ENCODE peak calls at places on chromosomes 13 and 19, in five cellular contexts. W, T, X, I and D are unnamed samples.

GRCh38 chr13:110305949-110306339 is 1.0 kb downstream of the COL4A1 start:
- DNase-seq in W (no peak), T (no peak), X (no peak), I (no peak), D (no peak)

GRCh38 chr19:2059422-2060201 is 8.6 kb upstream of the MKNK2 start:
- DNase-seq in W (no peak), T (peak), X (no peak), I (no peak), D (peak)

GRCh38 chr19:15249560-15249874 is 17.3 kb upstream of the EPHX3 start:
- DNase-seq in W (no peak), T (no peak), X (no peak), I (no peak), D (no peak)

GRCh38 chr13:30355405-30355741 is 48.0 kb upstream of the KATNAL1 start:
- DNase-seq in W (no peak), T (peak), X (no peak), I (peak), D (no peak)

GRCh38 chr13:61880576-61881283 is 465.1 kb upstream of the PCDH20 start:
- DNase-seq in W (no peak), T (peak), X (peak), I (no peak), D (no peak)

GRCh38 chr13:33740134-33740538 is 77.8 kb upstream of the RFC3 start:
- DNase-seq in W (no peak), T (no peak), X (no peak), I (no peak), D (no peak)

GRCh38 chr13:60062502-60062901 is 101.2 kb downstream of the DIAPH3 start:
- DNase-seq in W (no peak), T (no peak), X (no peak), I (no peak), D (no peak)

GRCh38 chr13:95607363-95607762 is 37.1 kb downstream of the DZIP1 start:
- DNase-seq in W (no peak), T (no peak), X (no peak), I (no peak), D (no peak)

GRCh38 chr19:2382530-2383222 is 22.6 kb downstream of the TMPRSS9 start:
- DNase-seq in W (no peak), T (no peak), X (no peak), I (no peak), D (no peak)

GRCh38 chr19:42857544-42857867 is 22.0 kb downstream of the PSG1 start:
- DNase-seq in W (no peak), T (no peak), X (no peak), I (no peak), D (no peak)

GRCh38 chr13:111964411-111965035 is 102.4 kb upstream of the SOX1 start:
- DNase-seq in W (no peak), T (no peak), X (no peak), I (no peak), D (no peak)
- H3K27ac ChIP-seq in W (no peak), T (no peak), X (no peak), I (no peak), D (no peak)

GRCh38 chr13:35474551-35474950 is 1.9 kb downstream of the MAB21L1 start:
- DNase-seq in W (no peak), T (no peak), X (no peak), I (no peak), D (no peak)

GRCh38 chr13:35478384-35479222 is 2.1 kb upstream of the MAB21L1 start:
- DNase-seq in W (no peak), T (no peak), X (no peak), I (no peak), D (no peak)

GRCh38 chr13:35475960-35476943 is at the start of gene MAB21L1:
- DNase-seq in W (no peak), T (peak), X (no peak), I (no peak), D (no peak)

GRCh38 chr13:35472308-35473008 is 4.0 kb downstream of the MAB21L1 start:
- DNase-seq in W (no peak), T (no peak), X (no peak), I (no peak), D (no peak)

DNA sequence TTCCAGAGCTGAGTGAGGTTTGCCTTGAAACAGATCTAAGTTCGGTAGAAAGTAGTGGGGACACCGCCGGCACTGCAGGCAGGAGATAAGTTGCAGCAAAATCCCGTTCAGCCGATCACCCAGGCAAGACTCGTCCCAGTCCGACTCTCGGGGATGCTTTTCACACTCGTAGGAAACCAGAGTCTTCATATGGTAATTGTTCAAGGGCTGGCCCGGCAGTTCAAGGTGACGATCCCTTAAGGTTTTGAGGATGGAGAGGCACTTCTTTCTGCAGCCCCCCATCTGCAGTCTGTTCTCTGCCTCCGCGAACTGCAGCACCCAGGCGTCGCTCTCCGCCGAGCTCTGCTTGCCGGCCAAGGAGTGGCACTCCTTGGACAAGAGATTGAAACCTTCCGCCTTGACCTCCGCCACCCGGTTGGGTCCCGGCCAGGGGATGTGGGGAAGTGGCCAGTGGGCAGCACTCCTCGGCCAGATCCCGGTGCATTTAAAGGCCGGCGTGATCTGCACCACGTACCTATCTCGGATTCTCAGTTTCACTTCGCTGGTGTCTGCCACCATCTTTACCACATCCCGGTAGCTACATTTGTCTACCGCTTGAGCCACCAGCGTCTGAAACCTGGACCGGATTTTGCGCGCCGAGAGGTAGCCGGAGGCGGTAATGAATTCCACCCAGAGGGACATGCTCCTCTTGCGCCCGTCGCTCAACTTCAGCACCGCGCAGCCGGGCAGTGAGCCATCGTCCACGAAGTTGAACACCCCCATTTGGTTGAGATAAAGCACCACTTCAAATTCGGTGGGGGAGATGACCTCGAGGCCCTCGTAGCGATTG is 1.1 kb downstream of the MAB21L1 start:
- DNase-seq in W (no peak), T (peak), X (no peak), I (no peak), D (no peak)
- H3K27ac ChIP-seq in W (peak), T (peak), X (no peak), I (no peak), D (no peak)

GRCh38 chr19:6719540-6719861 is 949 bp downstream of the C3 start:
- DNase-seq in W (no peak), T (no peak), X (no peak), I (no peak), D (no peak)
- H3K27ac ChIP-seq in W (peak), T (no peak), X (no peak), I (no peak), D (no peak)

GRCh38 chr19:10766049-10766623 is 48.3 kb downstream of the DNM2 start:
- DNase-seq in W (no peak), T (no peak), X (no peak), I (no peak), D (peak)
- H3K27ac ChIP-seq in W (no peak), T (peak), X (no peak), I (no peak), D (peak)

GRCh38 chr13:25167775-25168174 is 4.3 kb downstream of the AMER2 start:
- DNase-seq in W (no peak), T (no peak), X (no peak), I (no peak), D (no peak)

GRCh38 chr13:25169356-25169755 is 2.7 kb downstream of the AMER2 start:
- DNase-seq in W (no peak), T (no peak), X (no peak), I (no peak), D (no peak)

GRCh38 chr13:25168800-25169199 is 3.3 kb downstream of the AMER2 start:
- DNase-seq in W (no peak), T (no peak), X (no peak), I (no peak), D (no peak)

GRCh38 chr13:25165664-25166063 is 6.4 kb downstream of the AMER2 start:
- DNase-seq in W (no peak), T (no peak), X (no peak), I (no peak), D (no peak)

DNA sequence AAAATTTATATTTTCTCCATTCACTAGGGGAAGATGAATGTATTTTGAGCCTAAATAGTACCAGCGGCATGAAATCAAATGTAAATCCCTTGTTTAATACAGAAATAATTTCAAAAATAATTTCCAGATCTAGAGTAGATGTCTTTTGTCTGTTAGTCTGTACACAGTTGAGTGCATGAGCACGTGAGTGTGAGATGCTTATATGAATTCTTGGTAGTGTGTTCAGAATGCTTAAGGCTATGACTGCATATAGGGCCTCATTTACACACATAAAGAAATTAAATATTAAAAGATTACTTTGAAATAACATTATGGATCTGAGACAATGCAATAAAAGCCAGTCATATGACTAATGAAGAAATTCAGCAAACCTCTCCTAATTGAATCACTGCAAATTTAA is 4.7 kb downstream of the AMER2 start:
- DNase-seq in W (no peak), T (no peak), X (no peak), I (no peak), D (no peak)
- H3K27ac ChIP-seq in W (no peak), T (no peak), X (no peak), I (no peak), D (no peak)

DNA sequence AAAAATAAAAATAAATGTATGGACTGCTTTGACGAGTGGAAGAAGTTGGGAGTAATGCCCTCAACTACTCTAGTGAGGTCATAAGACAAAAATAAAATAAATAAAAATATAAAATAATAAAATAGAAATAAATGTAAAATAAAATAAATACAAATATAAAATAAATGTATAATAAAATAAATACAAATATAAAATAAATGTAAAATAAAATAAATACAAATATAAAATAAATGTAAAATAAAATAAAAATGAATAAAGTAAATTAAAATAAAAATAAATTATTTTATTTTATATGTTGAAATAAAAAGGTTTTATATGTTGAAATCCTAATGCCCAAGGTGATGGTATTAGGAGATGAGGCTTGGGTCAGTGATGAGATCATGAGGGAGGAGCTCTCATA is 20.1 kb upstream of the IGSF23 start:
- DNase-seq in W (no peak), T (no peak), X (no peak), I (no peak), D (no peak)
- H3K27ac ChIP-seq in W (no peak), T (peak), X (no peak), I (no peak), D (no peak)

GRCh38 chr19:33641261-33641660 is 19.5 kb downstream of the CHST8 start:
- DNase-seq in W (no peak), T (no peak), X (no peak), I (no peak), D (no peak)

GRCh38 chr19:33638167-33639033 is 16.6 kb downstream of the CHST8 start:
- DNase-seq in W (no peak), T (no peak), X (no peak), I (no peak), D (no peak)

GRCh38 chr19:33640773-33641172 is 19.0 kb downstream of the CHST8 start:
- DNase-seq in W (no peak), T (no peak), X (no peak), I (no peak), D (no peak)

GRCh38 chr19:33641956-33642498 is 20.3 kb downstream of the CHST8 start:
- DNase-seq in W (peak), T (no peak), X (no peak), I (no peak), D (no peak)

GRCh38 chr19:33639034-33639681 is 17.4 kb downstream of the CHST8 start:
- DNase-seq in W (no peak), T (no peak), X (no peak), I (no peak), D (no peak)
- H3K27ac ChIP-seq in W (no peak), T (no peak), X (no peak), I (no peak), D (no peak)